ENCODE peak calls at places on chromosomes 3 and 15, in nine cellular contexts. One of them, this sample, is unnamed.

GRCh38 chr3:184380210-184380626 is 364 bp downstream of the CHRD start:
- DNase-seq in hepatocyte: peak
- DNase-seq in neural progenitor cell: peak
- DNase-seq in kidney: peak
- DNase-seq in IMR-90: no peak
- DNase-seq in heart left ventricle: peak
- DNase-seq in CD8-positive, alpha-beta T cell: peak
- DNase-seq in dorsolateral prefrontal cortex: peak
- DNase-seq in A549: no peak
- DNase-seq in this sample: peak

GRCh38 chr3:189842681-189843602 is 211.8 kb downstream of the TP63 start:
- DNase-seq in hepatocyte: peak
- DNase-seq in neural progenitor cell: no peak
- DNase-seq in kidney: no peak
- DNase-seq in IMR-90: no peak
- DNase-seq in heart left ventricle: no peak
- DNase-seq in CD8-positive, alpha-beta T cell: no peak
- DNase-seq in dorsolateral prefrontal cortex: no peak
- DNase-seq in A549: peak
- DNase-seq in this sample: no peak

GRCh38 chr3:174216948-174217718 is 642.0 kb upstream of the NAALADL2 start:
- DNase-seq in hepatocyte: no peak
- DNase-seq in neural progenitor cell: no peak
- DNase-seq in kidney: no peak
- DNase-seq in IMR-90: no peak
- DNase-seq in heart left ventricle: no peak
- DNase-seq in CD8-positive, alpha-beta T cell: no peak
- DNase-seq in dorsolateral prefrontal cortex: no peak
- DNase-seq in A549: no peak
- DNase-seq in this sample: no peak

GRCh38 chr3:138774529-138775253 is 60.0 kb downstream of the PIK3CB start:
- DNase-seq in hepatocyte: peak
- DNase-seq in neural progenitor cell: no peak
- DNase-seq in kidney: no peak
- DNase-seq in IMR-90: peak
- DNase-seq in heart left ventricle: peak
- DNase-seq in CD8-positive, alpha-beta T cell: no peak
- DNase-seq in dorsolateral prefrontal cortex: peak
- DNase-seq in A549: peak
- DNase-seq in this sample: peak

GRCh38 chr3:42439461-42440075 is 29.2 kb upstream of the LYZL4 start:
- DNase-seq in hepatocyte: no peak
- DNase-seq in neural progenitor cell: peak
- DNase-seq in kidney: no peak
- DNase-seq in IMR-90: no peak
- DNase-seq in heart left ventricle: no peak
- DNase-seq in CD8-positive, alpha-beta T cell: no peak
- DNase-seq in dorsolateral prefrontal cortex: no peak
- DNase-seq in A549: no peak
- DNase-seq in this sample: no peak

GRCh38 chr3:58013973-58014649 is 5.9 kb downstream of the FLNB start:
- DNase-seq in hepatocyte: peak
- DNase-seq in neural progenitor cell: no peak
- DNase-seq in kidney: no peak
- DNase-seq in IMR-90: peak
- DNase-seq in heart left ventricle: no peak
- DNase-seq in CD8-positive, alpha-beta T cell: no peak
- DNase-seq in dorsolateral prefrontal cortex: peak
- DNase-seq in A549: no peak
- DNase-seq in this sample: peak

GRCh38 chr3:57659810-57660439 is 33.0 kb downstream of the DENND6A start:
- DNase-seq in hepatocyte: no peak
- DNase-seq in neural progenitor cell: no peak
- DNase-seq in kidney: no peak
- DNase-seq in IMR-90: no peak
- DNase-seq in heart left ventricle: no peak
- DNase-seq in CD8-positive, alpha-beta T cell: no peak
- DNase-seq in dorsolateral prefrontal cortex: no peak
- DNase-seq in A549: no peak
- DNase-seq in this sample: no peak

GRCh38 chr3:186869253-186870235 is 27.0 kb downstream of the ADIPOQ start:
- DNase-seq in hepatocyte: no peak
- DNase-seq in neural progenitor cell: no peak
- DNase-seq in kidney: no peak
- DNase-seq in IMR-90: peak
- DNase-seq in heart left ventricle: no peak
- DNase-seq in CD8-positive, alpha-beta T cell: no peak
- DNase-seq in dorsolateral prefrontal cortex: no peak
- DNase-seq in A549: no peak
- DNase-seq in this sample: no peak

GRCh38 chr3:130850044-130850797 is 43.7 kb upstream of the ATP2C1 start:
- DNase-seq in hepatocyte: peak
- DNase-seq in neural progenitor cell: no peak
- DNase-seq in kidney: no peak
- DNase-seq in IMR-90: peak
- DNase-seq in heart left ventricle: peak
- DNase-seq in CD8-positive, alpha-beta T cell: no peak
- DNase-seq in dorsolateral prefrontal cortex: no peak
- DNase-seq in A549: peak
- DNase-seq in this sample: peak

GRCh38 chr3:157705258-157705657 is 202.0 kb upstream of the VEPH1 start:
- DNase-seq in hepatocyte: no peak
- DNase-seq in neural progenitor cell: no peak
- DNase-seq in kidney: no peak
- DNase-seq in IMR-90: no peak
- DNase-seq in heart left ventricle: no peak
- DNase-seq in CD8-positive, alpha-beta T cell: no peak
- DNase-seq in dorsolateral prefrontal cortex: no peak
- DNase-seq in A549: no peak
- DNase-seq in this sample: no peak

GRCh38 chr3:179613807-179614206 is 9.2 kb downstream of the NDUFB5 start:
- DNase-seq in hepatocyte: peak
- DNase-seq in neural progenitor cell: no peak
- DNase-seq in kidney: no peak
- DNase-seq in IMR-90: peak
- DNase-seq in heart left ventricle: no peak
- DNase-seq in CD8-positive, alpha-beta T cell: no peak
- DNase-seq in dorsolateral prefrontal cortex: no peak
- DNase-seq in A549: no peak
- DNase-seq in this sample: peak

GRCh38 chr3:194687638-194688206 is 2.0 kb downstream of the FAM43A start:
- DNase-seq in hepatocyte: peak
- DNase-seq in neural progenitor cell: peak
- DNase-seq in kidney: peak
- DNase-seq in IMR-90: peak
- DNase-seq in heart left ventricle: peak
- DNase-seq in CD8-positive, alpha-beta T cell: peak
- DNase-seq in dorsolateral prefrontal cortex: peak
- DNase-seq in A549: peak
- DNase-seq in this sample: peak

GRCh38 chr3:194688207-194688711 is 2.6 kb downstream of the FAM43A start:
- DNase-seq in hepatocyte: peak
- DNase-seq in neural progenitor cell: peak
- DNase-seq in kidney: peak
- DNase-seq in IMR-90: peak
- DNase-seq in heart left ventricle: peak
- DNase-seq in CD8-positive, alpha-beta T cell: peak
- DNase-seq in dorsolateral prefrontal cortex: no peak
- DNase-seq in A549: no peak
- DNase-seq in this sample: peak

GRCh38 chr3:194688946-194689345 is 3.3 kb downstream of the FAM43A start:
- DNase-seq in hepatocyte: no peak
- DNase-seq in neural progenitor cell: no peak
- DNase-seq in kidney: no peak
- DNase-seq in IMR-90: no peak
- DNase-seq in heart left ventricle: no peak
- DNase-seq in CD8-positive, alpha-beta T cell: no peak
- DNase-seq in dorsolateral prefrontal cortex: no peak
- DNase-seq in A549: no peak
- DNase-seq in this sample: no peak

GRCh38 chr3:194690501-194691372 is 5.1 kb downstream of the FAM43A start:
- DNase-seq in hepatocyte: no peak
- DNase-seq in neural progenitor cell: no peak
- DNase-seq in kidney: no peak
- DNase-seq in IMR-90: peak
- DNase-seq in heart left ventricle: no peak
- DNase-seq in CD8-positive, alpha-beta T cell: no peak
- DNase-seq in dorsolateral prefrontal cortex: no peak
- DNase-seq in A549: no peak
- DNase-seq in this sample: peak

GRCh38 chr3:194689493-194689901 is 3.8 kb downstream of the FAM43A start:
- DNase-seq in hepatocyte: peak
- DNase-seq in neural progenitor cell: no peak
- DNase-seq in kidney: no peak
- DNase-seq in IMR-90: peak
- DNase-seq in heart left ventricle: no peak
- DNase-seq in CD8-positive, alpha-beta T cell: peak
- DNase-seq in dorsolateral prefrontal cortex: no peak
- DNase-seq in A549: no peak
- DNase-seq in this sample: no peak
- H3K27ac ChIP-seq in hepatocyte: peak
- H3K27ac ChIP-seq in neural progenitor cell: no peak
- H3K27ac ChIP-seq in kidney: peak
- H3K27ac ChIP-seq in IMR-90: peak
- H3K27ac ChIP-seq in heart left ventricle: peak
- H3K27ac ChIP-seq in CD8-positive, alpha-beta T cell: no peak
- H3K27ac ChIP-seq in dorsolateral prefrontal cortex: no peak
- H3K27ac ChIP-seq in A549: no peak
- H3K27ac ChIP-seq in this sample: peak

DNA sequence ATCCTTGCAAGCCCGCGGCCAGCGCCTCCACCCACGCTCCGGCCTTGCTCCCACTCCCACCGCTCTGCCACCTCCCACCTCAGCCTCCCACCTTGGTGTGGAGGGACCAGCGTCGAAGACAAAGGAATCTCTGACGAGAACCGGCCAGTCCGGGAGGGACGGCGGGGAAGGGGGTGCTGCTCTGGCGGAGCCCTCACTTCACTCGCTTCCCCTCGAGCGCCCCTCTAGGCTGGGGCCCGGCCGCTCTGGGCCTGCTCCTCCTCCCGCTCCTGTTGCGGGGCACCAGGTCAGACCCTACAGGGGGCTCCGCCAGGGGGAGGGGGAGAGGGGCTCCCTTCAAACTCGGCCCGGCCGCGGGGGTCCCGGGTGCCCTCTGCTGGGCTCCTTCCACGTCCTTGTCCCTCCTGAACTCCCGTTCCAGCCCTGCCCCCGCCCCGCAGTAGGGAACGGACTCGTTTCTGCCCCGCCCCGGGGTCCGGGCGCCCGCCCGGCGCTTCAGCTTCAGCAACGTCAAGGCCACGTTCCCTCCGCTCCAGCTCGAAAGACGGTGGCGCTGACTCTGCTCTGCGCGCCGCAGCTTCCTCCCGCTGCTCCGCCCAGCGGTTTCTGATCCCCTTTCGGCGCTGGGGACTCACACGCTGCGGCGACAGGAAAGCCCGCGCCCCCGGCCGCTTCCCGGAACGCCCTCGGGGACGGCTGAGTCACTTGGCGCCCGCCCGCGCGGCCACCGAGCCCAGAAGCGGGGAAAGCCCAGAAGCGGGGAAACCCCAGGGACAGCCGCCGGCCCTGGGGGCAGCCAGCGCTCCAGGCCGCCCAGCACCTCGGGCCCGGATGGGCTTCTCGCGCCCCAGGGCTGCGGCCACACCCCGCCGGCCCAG is 28.6 kb downstream of the ARHGAP31 start:
- DNase-seq in hepatocyte: peak
- DNase-seq in neural progenitor cell: peak
- DNase-seq in kidney: peak
- DNase-seq in IMR-90: peak
- DNase-seq in heart left ventricle: peak
- DNase-seq in CD8-positive, alpha-beta T cell: peak
- DNase-seq in dorsolateral prefrontal cortex: peak
- DNase-seq in A549: peak
- DNase-seq in this sample: peak
- TF ChIP-seq CTCF in hepatocyte: peak
- TF ChIP-seq CTCF in neural progenitor cell: peak
- TF ChIP-seq CTCF in kidney: peak
- TF ChIP-seq CTCF in IMR-90: no peak
- TF ChIP-seq CTCF in heart left ventricle: no peak
- TF ChIP-seq CTCF in CD8-positive, alpha-beta T cell: no peak
- TF ChIP-seq CTCF in dorsolateral prefrontal cortex: peak
- TF ChIP-seq CTCF in A549: peak
- TF ChIP-seq CTCF in this sample: peak

DNA sequence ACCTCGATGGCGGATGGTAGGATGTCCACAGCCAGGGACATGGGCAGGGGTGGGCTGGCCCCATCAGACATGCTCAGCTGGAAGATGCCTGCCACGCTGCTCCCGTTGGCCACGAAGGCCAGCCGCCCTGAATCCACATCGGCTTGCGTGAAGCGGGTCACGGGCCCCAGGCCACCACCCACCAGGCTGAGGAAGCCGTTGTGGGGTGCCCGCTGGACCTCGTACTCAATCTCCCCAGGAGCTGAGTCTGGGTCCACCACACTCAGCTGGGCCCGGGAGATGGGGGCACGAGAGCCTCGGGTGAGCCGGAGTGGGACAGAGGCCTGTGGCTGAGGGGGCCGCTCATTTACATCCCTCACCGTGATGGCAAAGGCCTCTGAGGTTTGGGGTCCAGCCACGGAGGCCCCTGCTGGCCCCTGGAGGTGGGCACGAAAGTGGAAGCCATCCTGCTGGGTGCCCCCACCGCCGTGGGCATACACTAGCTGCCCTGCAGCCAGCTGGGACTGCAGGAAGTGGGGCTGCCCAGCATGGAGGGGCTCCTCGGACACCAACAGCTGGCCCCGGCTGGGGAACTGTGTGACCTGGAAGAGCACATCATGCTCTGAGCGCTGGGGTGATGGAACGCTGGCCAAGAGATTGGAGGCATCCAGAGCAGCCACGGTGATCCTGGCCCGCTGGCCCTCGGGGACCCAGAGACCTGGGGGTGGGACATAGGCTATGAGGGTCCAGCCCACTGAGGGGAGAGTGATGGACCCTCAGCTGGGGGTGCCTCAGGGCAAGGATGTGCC is 29.2 kb downstream of the SNX33 start:
- DNase-seq in hepatocyte: no peak
- DNase-seq in neural progenitor cell: no peak
- DNase-seq in kidney: no peak
- DNase-seq in IMR-90: no peak
- DNase-seq in heart left ventricle: no peak
- DNase-seq in CD8-positive, alpha-beta T cell: no peak
- DNase-seq in dorsolateral prefrontal cortex: no peak
- DNase-seq in A549: no peak
- DNase-seq in this sample: no peak
- H3K27ac ChIP-seq in hepatocyte: no peak
- H3K27ac ChIP-seq in neural progenitor cell: no peak
- H3K27ac ChIP-seq in kidney: no peak
- H3K27ac ChIP-seq in IMR-90: no peak
- H3K27ac ChIP-seq in heart left ventricle: no peak
- H3K27ac ChIP-seq in CD8-positive, alpha-beta T cell: no peak
- H3K27ac ChIP-seq in dorsolateral prefrontal cortex: no peak
- H3K27ac ChIP-seq in A549: no peak
- H3K27ac ChIP-seq in this sample: no peak

DNA sequence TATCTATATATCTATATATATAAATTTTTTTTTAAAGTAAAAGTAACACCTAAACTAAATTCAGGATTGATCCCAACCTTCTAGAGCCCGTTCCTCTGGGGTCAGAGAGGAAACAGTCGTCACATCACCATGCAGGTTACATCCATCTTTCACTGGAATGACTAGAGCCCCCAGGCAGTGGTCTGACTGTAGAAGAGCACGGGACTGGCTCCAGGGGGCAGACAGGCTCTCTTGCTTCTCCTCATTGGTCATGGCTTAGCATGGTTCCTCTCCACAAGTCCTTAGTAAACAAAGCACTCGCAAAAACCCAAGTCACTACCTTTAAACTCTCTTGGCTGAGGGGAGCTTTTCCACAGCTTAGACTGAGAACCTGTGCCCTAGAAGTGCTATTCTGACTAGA is 110.5 kb downstream of the NR2F2 start:
- DNase-seq in hepatocyte: no peak
- DNase-seq in neural progenitor cell: no peak
- DNase-seq in kidney: no peak
- DNase-seq in IMR-90: no peak
- DNase-seq in heart left ventricle: no peak
- DNase-seq in CD8-positive, alpha-beta T cell: no peak
- DNase-seq in dorsolateral prefrontal cortex: no peak
- DNase-seq in A549: no peak
- DNase-seq in this sample: no peak
- TF ChIP-seq CTCF in hepatocyte: no peak
- TF ChIP-seq CTCF in neural progenitor cell: no peak
- TF ChIP-seq CTCF in kidney: no peak
- TF ChIP-seq CTCF in IMR-90: no peak
- TF ChIP-seq CTCF in heart left ventricle: no peak
- TF ChIP-seq CTCF in CD8-positive, alpha-beta T cell: no peak
- TF ChIP-seq CTCF in dorsolateral prefrontal cortex: no peak
- TF ChIP-seq CTCF in A549: no peak
- TF ChIP-seq CTCF in this sample: no peak

This sample was measured in cardiac muscle cell.